ENCODE peak calls at places on chromosome 9, in four cellular contexts. V is nucleus accumbens, R is Panc1, B is hepatocyte. Q is an unnamed sample.

GRCh38 chr9:106421772-106422171 is 441.2 kb upstream of the ZNF462 start:
- DNase-seq in V (no peak), R (no peak), B (no peak), Q (no peak)

GRCh38 chr9:91163773-91164471 is 197.8 kb downstream of the AUH start:
- DNase-seq in V (no peak), R (no peak), B (no peak), Q (no peak)

GRCh38 chr9:23643656-23644258 is 182.3 kb downstream of the ELAVL2 start:
- DNase-seq in V (no peak), R (no peak), B (no peak), Q (no peak)

GRCh38 chr9:129626944-129627297 is 958 bp downstream of the NTMT1 start:
- DNase-seq in V (no peak), R (no peak), B (no peak), Q (no peak)

GRCh38 chr9:134624827-134625181 is 16.8 kb upstream of the COL5A1 start:
- DNase-seq in V (no peak), R (no peak), B (no peak), Q (no peak)

GRCh38 chr9:93288341-93288740 is 104.4 kb downstream of the WNK2 start:
- DNase-seq in V (no peak), R (no peak), B (no peak), Q (no peak)

GRCh38 chr9:132885691-132886357 is 7.1 kb downstream of the SPACA9 start:
- DNase-seq in V (no peak), R (no peak), B (peak), Q (no peak)

GRCh38 chr9:91530829-91531228 is 107.2 kb upstream of the NFIL3 start:
- DNase-seq in V (no peak), R (no peak), B (no peak), Q (no peak)

GRCh38 chr9:114156658-114157421 is 1.5 kb downstream of the COL27A1 start:
- DNase-seq in V (no peak), R (no peak), B (peak), Q (peak)

Q was measured in anterior cingulate cortex.